ENCODE peak calls at places on chromosomes 3 and 15, in nine cellular contexts. One of them, this sample, is unnamed. For H3K27me3 and H3K9me3, the result is how much of the 10 kb centered on the place peaks cover.

GRCh38 chr3:85758442-85758841 is 799.7 kb downstream of the CADM2 start:
- DNase-seq in uterus: no peak
- DNase-seq in tibial nerve: no peak
- DNase-seq in body of pancreas: no peak
- DNase-seq in heart right ventricle: no peak
- DNase-seq in colonic mucosa: no peak
- DNase-seq in endodermal cell: no peak
- DNase-seq in psoas muscle: no peak
- DNase-seq in CD4-positive, alpha-beta T cell: no peak
- DNase-seq in this sample: no peak

GRCh38 chr15:69756440-69756839 is 303.8 kb downstream of the RPLP1 start:
- DNase-seq in uterus: no peak
- DNase-seq in tibial nerve: no peak
- DNase-seq in body of pancreas: no peak
- DNase-seq in heart right ventricle: no peak
- DNase-seq in colonic mucosa: no peak
- DNase-seq in endodermal cell: no peak
- DNase-seq in psoas muscle: no peak
- DNase-seq in CD4-positive, alpha-beta T cell: no peak
- DNase-seq in this sample: no peak

GRCh38 chr15:88904257-88904807 is 8.8 kb downstream of the MFGE8 start:
- DNase-seq in uterus: no peak
- DNase-seq in tibial nerve: no peak
- DNase-seq in body of pancreas: no peak
- DNase-seq in heart right ventricle: no peak
- DNase-seq in colonic mucosa: no peak
- DNase-seq in endodermal cell: no peak
- DNase-seq in psoas muscle: no peak
- DNase-seq in CD4-positive, alpha-beta T cell: no peak
- DNase-seq in this sample: peak

GRCh38 chr3:134795776-134796312 is 784 bp downstream of the EPHB1 start:
- DNase-seq in uterus: no peak
- DNase-seq in tibial nerve: no peak
- DNase-seq in body of pancreas: no peak
- DNase-seq in heart right ventricle: no peak
- DNase-seq in colonic mucosa: no peak
- DNase-seq in endodermal cell: peak
- DNase-seq in psoas muscle: peak
- DNase-seq in CD4-positive, alpha-beta T cell: no peak
- DNase-seq in this sample: no peak

GRCh38 chr15:85354948-85355347 is 25.5 kb upstream of the AKAP13 start:
- DNase-seq in uterus: no peak
- DNase-seq in tibial nerve: no peak
- DNase-seq in body of pancreas: no peak
- DNase-seq in heart right ventricle: no peak
- DNase-seq in colonic mucosa: no peak
- DNase-seq in endodermal cell: no peak
- DNase-seq in psoas muscle: no peak
- DNase-seq in CD4-positive, alpha-beta T cell: no peak
- DNase-seq in this sample: no peak

GRCh38 chr3:141066593-141066860 is 15.4 kb downstream of the SPSB4 start:
- DNase-seq in uterus: no peak
- DNase-seq in tibial nerve: no peak
- DNase-seq in body of pancreas: no peak
- DNase-seq in heart right ventricle: no peak
- DNase-seq in colonic mucosa: no peak
- DNase-seq in endodermal cell: peak
- DNase-seq in psoas muscle: no peak
- DNase-seq in CD4-positive, alpha-beta T cell: no peak
- DNase-seq in this sample: no peak

GRCh38 chr3:18402140-18402834 is 22.9 kb downstream of the SATB1 start:
- DNase-seq in uterus: no peak
- DNase-seq in tibial nerve: no peak
- DNase-seq in body of pancreas: no peak
- DNase-seq in heart right ventricle: no peak
- DNase-seq in colonic mucosa: no peak
- DNase-seq in endodermal cell: no peak
- DNase-seq in psoas muscle: no peak
- DNase-seq in CD4-positive, alpha-beta T cell: no peak
- DNase-seq in this sample: no peak

GRCh38 chr3:114600571-114600970 is 306.7 kb downstream of the TIGIT start:
- DNase-seq in uterus: no peak
- DNase-seq in tibial nerve: no peak
- DNase-seq in body of pancreas: no peak
- DNase-seq in heart right ventricle: no peak
- DNase-seq in colonic mucosa: no peak
- DNase-seq in endodermal cell: no peak
- DNase-seq in psoas muscle: no peak
- DNase-seq in CD4-positive, alpha-beta T cell: no peak
- DNase-seq in this sample: no peak

GRCh38 chr15:56798639-56799038 is 65.3 kb upstream of the ZNF280D start:
- DNase-seq in uterus: no peak
- DNase-seq in tibial nerve: no peak
- DNase-seq in body of pancreas: no peak
- DNase-seq in heart right ventricle: no peak
- DNase-seq in colonic mucosa: no peak
- DNase-seq in endodermal cell: no peak
- DNase-seq in psoas muscle: peak
- DNase-seq in CD4-positive, alpha-beta T cell: no peak
- DNase-seq in this sample: peak

GRCh38 chr3:195878424-195879274 is 29.7 kb downstream of the TNK2 start:
- DNase-seq in uterus: no peak
- DNase-seq in tibial nerve: no peak
- DNase-seq in body of pancreas: no peak
- DNase-seq in heart right ventricle: no peak
- DNase-seq in colonic mucosa: no peak
- DNase-seq in endodermal cell: no peak
- DNase-seq in psoas muscle: peak
- DNase-seq in CD4-positive, alpha-beta T cell: no peak
- DNase-seq in this sample: no peak

GRCh38 chr3:124296416-124296815 is 304.5 kb upstream of the ROPN1 start:
- DNase-seq in uterus: no peak
- DNase-seq in tibial nerve: no peak
- DNase-seq in body of pancreas: no peak
- DNase-seq in heart right ventricle: no peak
- DNase-seq in colonic mucosa: no peak
- DNase-seq in endodermal cell: no peak
- DNase-seq in psoas muscle: no peak
- DNase-seq in CD4-positive, alpha-beta T cell: no peak
- DNase-seq in this sample: no peak

GRCh38 chr15:55907797-55908196 is 85.6 kb downstream of the NEDD4 start:
- DNase-seq in uterus: no peak
- DNase-seq in tibial nerve: no peak
- DNase-seq in body of pancreas: no peak
- DNase-seq in heart right ventricle: no peak
- DNase-seq in colonic mucosa: no peak
- DNase-seq in endodermal cell: no peak
- DNase-seq in psoas muscle: no peak
- DNase-seq in CD4-positive, alpha-beta T cell: no peak
- DNase-seq in this sample: no peak

GRCh38 chr3:131036986-131037385 is 10.3 kb downstream of the NEK11 start:
- DNase-seq in uterus: no peak
- DNase-seq in tibial nerve: no peak
- DNase-seq in body of pancreas: no peak
- DNase-seq in heart right ventricle: no peak
- DNase-seq in colonic mucosa: no peak
- DNase-seq in endodermal cell: no peak
- DNase-seq in psoas muscle: no peak
- DNase-seq in CD4-positive, alpha-beta T cell: no peak
- DNase-seq in this sample: no peak

DNA sequence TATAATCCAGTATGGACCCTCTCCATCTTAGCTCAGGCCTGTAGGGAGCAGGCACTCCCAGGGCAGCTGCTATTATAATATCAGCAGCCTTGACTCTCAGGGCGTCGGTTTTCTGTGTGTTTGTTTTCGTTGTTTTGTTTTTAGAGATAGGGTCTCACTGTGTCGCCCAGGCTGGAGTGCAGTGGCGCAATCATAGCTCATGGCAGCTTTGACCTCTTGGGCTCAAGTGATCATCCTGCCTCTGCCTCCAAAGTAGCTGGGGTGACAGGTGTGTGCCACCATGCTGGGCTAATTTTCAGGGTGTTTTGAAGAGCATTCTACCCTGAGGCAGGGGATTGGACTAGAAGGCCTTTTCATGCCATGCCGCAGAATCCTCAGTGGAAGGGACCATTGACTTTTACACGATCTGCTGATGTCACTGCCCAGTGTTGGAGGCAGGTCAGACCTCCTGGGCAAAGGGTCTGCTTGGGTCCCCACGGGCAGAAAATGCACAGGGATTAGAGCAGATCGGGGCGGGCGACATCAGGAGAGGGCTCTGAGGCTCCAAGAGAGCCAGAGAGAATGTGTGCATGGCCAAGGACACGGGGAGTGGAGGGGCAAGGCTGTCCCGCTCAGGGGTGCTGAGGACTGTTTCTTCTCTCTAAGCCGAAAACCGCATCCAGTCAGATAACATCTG is 7.8 kb downstream of the MELTF start:
- DNase-seq in uterus: no peak
- DNase-seq in tibial nerve: no peak
- DNase-seq in body of pancreas: no peak
- DNase-seq in heart right ventricle: no peak
- DNase-seq in colonic mucosa: no peak
- DNase-seq in endodermal cell: no peak
- DNase-seq in psoas muscle: no peak
- DNase-seq in CD4-positive, alpha-beta T cell: no peak
- DNase-seq in this sample: peak
- H3K27me3 ChIP-seq in uterus: under half
- H3K27me3 ChIP-seq in tibial nerve: under half
- H3K27me3 ChIP-seq in body of pancreas: under half
- H3K27me3 ChIP-seq in heart right ventricle: under half
- H3K27me3 ChIP-seq in colonic mucosa: under half
- H3K27me3 ChIP-seq in endodermal cell: under half
- H3K27me3 ChIP-seq in psoas muscle: under half
- H3K27me3 ChIP-seq in CD4-positive, alpha-beta T cell: under half
- H3K27me3 ChIP-seq in this sample: under half

GRCh38 chr15:90124487-90124886 is 22.2 kb upstream of the IDH2 start:
- DNase-seq in uterus: no peak
- DNase-seq in tibial nerve: no peak
- DNase-seq in body of pancreas: no peak
- DNase-seq in heart right ventricle: no peak
- DNase-seq in colonic mucosa: no peak
- DNase-seq in endodermal cell: no peak
- DNase-seq in psoas muscle: no peak
- DNase-seq in CD4-positive, alpha-beta T cell: no peak
- DNase-seq in this sample: no peak

GRCh38 chr15:90130291-90130690 is 28.0 kb upstream of the IDH2 start:
- DNase-seq in uterus: no peak
- DNase-seq in tibial nerve: no peak
- DNase-seq in body of pancreas: no peak
- DNase-seq in heart right ventricle: no peak
- DNase-seq in colonic mucosa: no peak
- DNase-seq in endodermal cell: no peak
- DNase-seq in psoas muscle: no peak
- DNase-seq in CD4-positive, alpha-beta T cell: no peak
- DNase-seq in this sample: no peak

GRCh38 chr15:90126457-90127435 is 24.5 kb upstream of the IDH2 start:
- DNase-seq in uterus: no peak
- DNase-seq in tibial nerve: no peak
- DNase-seq in body of pancreas: peak
- DNase-seq in heart right ventricle: peak
- DNase-seq in colonic mucosa: peak
- DNase-seq in endodermal cell: peak
- DNase-seq in psoas muscle: peak
- DNase-seq in CD4-positive, alpha-beta T cell: no peak
- DNase-seq in this sample: no peak

GRCh38 chr15:90121086-90121485 is 18.8 kb upstream of the IDH2 start:
- DNase-seq in uterus: no peak
- DNase-seq in tibial nerve: no peak
- DNase-seq in body of pancreas: no peak
- DNase-seq in heart right ventricle: no peak
- DNase-seq in colonic mucosa: no peak
- DNase-seq in endodermal cell: no peak
- DNase-seq in psoas muscle: no peak
- DNase-seq in CD4-positive, alpha-beta T cell: no peak
- DNase-seq in this sample: no peak

GRCh38 chr15:90126022-90126421 is 23.8 kb upstream of the IDH2 start:
- DNase-seq in uterus: no peak
- DNase-seq in tibial nerve: no peak
- DNase-seq in body of pancreas: peak
- DNase-seq in heart right ventricle: no peak
- DNase-seq in colonic mucosa: peak
- DNase-seq in endodermal cell: no peak
- DNase-seq in psoas muscle: no peak
- DNase-seq in CD4-positive, alpha-beta T cell: no peak
- DNase-seq in this sample: no peak
- H3K9me3 ChIP-seq in uterus: under half
- H3K9me3 ChIP-seq in tibial nerve: under half
- H3K9me3 ChIP-seq in body of pancreas: under half
- H3K9me3 ChIP-seq in heart right ventricle: under half
- H3K9me3 ChIP-seq in colonic mucosa: under half
- H3K9me3 ChIP-seq in endodermal cell: under half
- H3K9me3 ChIP-seq in psoas muscle: under half
- H3K9me3 ChIP-seq in CD4-positive, alpha-beta T cell: under half
- H3K9me3 ChIP-seq in this sample: under half

DNA sequence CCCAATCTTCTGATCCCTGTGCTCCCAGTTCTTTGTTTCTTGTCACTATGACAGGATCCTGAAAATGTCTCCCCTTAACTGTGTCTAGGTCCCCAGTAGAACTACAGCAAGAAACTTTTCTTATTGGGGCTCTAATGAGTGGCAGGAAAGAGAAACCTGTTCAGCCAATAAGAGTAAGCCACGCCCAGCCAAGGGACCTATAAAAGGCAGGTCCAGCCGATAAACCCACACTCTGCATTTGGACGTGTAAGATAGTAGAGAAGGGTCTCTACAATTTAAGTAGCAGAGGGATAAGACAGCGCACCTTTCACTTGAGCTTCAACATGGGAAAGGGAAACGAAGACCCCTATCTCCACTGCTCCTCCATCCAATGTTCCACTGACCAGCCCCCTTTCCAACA is 149.9 kb downstream of the LMLN start:
- DNase-seq in uterus: no peak
- DNase-seq in tibial nerve: no peak
- DNase-seq in body of pancreas: no peak
- DNase-seq in heart right ventricle: no peak
- DNase-seq in colonic mucosa: no peak
- DNase-seq in endodermal cell: no peak
- DNase-seq in psoas muscle: no peak
- DNase-seq in CD4-positive, alpha-beta T cell: no peak
- DNase-seq in this sample: no peak
- H3K27me3 ChIP-seq in uterus: under half
- H3K27me3 ChIP-seq in tibial nerve: under half
- H3K27me3 ChIP-seq in body of pancreas: under half
- H3K27me3 ChIP-seq in heart right ventricle: half or more
- H3K27me3 ChIP-seq in colonic mucosa: under half
- H3K27me3 ChIP-seq in endodermal cell: under half
- H3K27me3 ChIP-seq in psoas muscle: under half
- H3K27me3 ChIP-seq in CD4-positive, alpha-beta T cell: under half
- H3K27me3 ChIP-seq in this sample: under half

DNA sequence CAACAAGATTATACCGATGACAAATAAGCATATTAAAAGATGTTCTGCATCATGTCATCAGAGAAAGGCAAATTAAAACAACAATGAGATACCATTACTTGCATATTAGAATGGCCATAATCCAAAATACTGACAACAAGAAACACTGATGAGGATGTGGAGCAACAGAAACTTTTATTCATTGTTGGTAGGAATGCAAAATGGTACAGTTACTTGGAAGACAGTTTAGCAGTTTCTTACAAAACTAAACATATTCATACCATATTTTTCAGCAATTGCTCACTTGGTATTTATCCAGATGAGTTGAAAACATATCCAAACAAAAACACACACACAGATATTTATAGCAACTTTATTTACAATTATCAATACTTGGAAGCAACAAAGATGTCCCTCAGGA is 160.9 kb upstream of the MME start:
- DNase-seq in uterus: no peak
- DNase-seq in tibial nerve: no peak
- DNase-seq in body of pancreas: no peak
- DNase-seq in heart right ventricle: no peak
- DNase-seq in colonic mucosa: no peak
- DNase-seq in endodermal cell: no peak
- DNase-seq in psoas muscle: no peak
- DNase-seq in CD4-positive, alpha-beta T cell: no peak
- DNase-seq in this sample: no peak
- H3K9me3 ChIP-seq in uterus: under half
- H3K9me3 ChIP-seq in tibial nerve: under half
- H3K9me3 ChIP-seq in body of pancreas: under half
- H3K9me3 ChIP-seq in heart right ventricle: under half
- H3K9me3 ChIP-seq in colonic mucosa: under half
- H3K9me3 ChIP-seq in endodermal cell: under half
- H3K9me3 ChIP-seq in psoas muscle: under half
- H3K9me3 ChIP-seq in CD4-positive, alpha-beta T cell: under half
- H3K9me3 ChIP-seq in this sample: under half